ENCODE peak calls at places on chromosome 19, in six cellular contexts. K is tibial artery; V is H1; L is stimulated activated CD8-positive, alpha-beta memory T cell treated with anti-CD3 and anti-CD28 coated beads, Interleukin-7, amount 100 ng/mL, for 1 hour; A is activated gamma-delta T cell treated with Interleukin-2 at 50 U/mL for 16 hours; J is SK-N-SH. S is an unnamed sample.

GRCh38 chr19:13959962-13960862 is 7.9 kb downstream of the DCAF15 start:
- DNase-seq in J (peak), V (no peak), L (no peak), A (no peak), K (no peak), S (no peak)

GRCh38 chr19:16326401-16327130 is 1.9 kb downstream of the KLF2 start:
- DNase-seq in A (peak), K (no peak), V (no peak), J (no peak), L (no peak), S (peak)

GRCh38 chr19:12800344-12800732 is 1.3 kb downstream of the PRDX2 start:
- DNase-seq in J (no peak), K (no peak), V (no peak), A (no peak), L (no peak), S (no peak)

GRCh38 chr19:42048992-42049391 is 21.0 kb downstream of the GRIK5 start:
- DNase-seq in V (no peak), J (no peak), L (no peak), A (no peak), K (no peak), S (no peak)

GRCh38 chr19:33554821-33555220 is 33.2 kb upstream of the PEPD start:
- DNase-seq in J (no peak), A (no peak), L (no peak), V (no peak), K (no peak), S (no peak)

GRCh38 chr19:45908956-45909355 is 5.6 kb downstream of the NANOS2 start:
- DNase-seq in J (no peak), V (no peak), L (no peak), A (no peak), K (no peak), S (no peak)

GRCh38 chr19:31139871-31140505 is 209.2 kb downstream of the TSHZ3 start:
- DNase-seq in J (no peak), V (no peak), K (no peak), A (no peak), L (no peak), S (no peak)

GRCh38 chr19:41413947-41414346 is 13.2 kb downstream of the B3GNT8 start:
- DNase-seq in K (no peak), A (no peak), J (no peak), V (no peak), L (no peak), S (no peak)

GRCh38 chr19:55677572-55678028 is 2.6 kb downstream of the EPN1 start:
- DNase-seq in A (no peak), L (no peak), K (no peak), J (no peak), V (no peak), S (no peak)

GRCh38 chr19:45103625-45104319 is 10.8 kb downstream of the PPP1R37 start:
- DNase-seq in K (no peak), V (no peak), J (no peak), L (no peak), A (no peak), S (no peak)

GRCh38 chr19:18322318-18322758 is 538 bp downstream of the LSM4 start:
- DNase-seq in V (no peak), L (no peak), J (peak), K (peak), A (peak), S (peak)

GRCh38 chr19:39846176-39846677 is at the start of gene FBL:
- DNase-seq in K (peak), V (peak), J (peak), L (peak), A (peak), S (peak)

GRCh38 chr19:30722236-30722635 is 350.1 kb downstream of the ZNF536 start:
- DNase-seq in A (no peak), V (no peak), J (peak), L (no peak), K (no peak), S (no peak)

GRCh38 chr19:4083677-4084546 is 17.2 kb upstream of the ZBTB7A start:
- DNase-seq in L (no peak), K (no peak), A (peak), J (no peak), V (no peak), S (peak)

GRCh38 chr19:55325172-55325571 is at the start of gene TMEM150B:
- DNase-seq in J (no peak), K (no peak), L (no peak), V (no peak), A (no peak), S (peak)

GRCh38 chr19:40465025-40465780 is at the start of gene BLVRB:
- DNase-seq in V (no peak), L (no peak), A (peak), J (no peak), K (peak), S (no peak)

GRCh38 chr19:29745253-29745652 is 30.2 kb upstream of the C19orf12 start:
- DNase-seq in K (no peak), A (no peak), V (no peak), J (peak), L (no peak), S (no peak)

GRCh38 chr19:48182434-48182833 is 12.0 kb downstream of the ZSWIM9 start:
- DNase-seq in A (no peak), J (no peak), V (no peak), K (no peak), L (no peak), S (no peak)

GRCh38 chr19:15836345-15836594 is 20.8 kb upstream of the OR10H1 start:
- DNase-seq in A (no peak), V (no peak), J (no peak), K (no peak), L (no peak), S (no peak)

GRCh38 chr19:13796301-13797057 is 1.2 kb downstream of the ZSWIM4 start:
- DNase-seq in V (no peak), J (peak), A (no peak), K (peak), L (no peak), S (peak)

GRCh38 chr19:18762125-18763023 is 28.7 kb downstream of the COMP start:
- DNase-seq in J (peak), L (no peak), V (no peak), A (no peak), K (no peak), S (peak)

GRCh38 chr19:18496167-18496979 is 25.5 kb downstream of the ELL start:
- DNase-seq in J (no peak), V (no peak), L (peak), K (no peak), A (peak), S (peak)

GRCh38 chr19:55777528-55777927 is 8.6 kb downstream of the RFPL4AL1 start:
- DNase-seq in K (no peak), L (no peak), A (no peak), J (peak), V (no peak), S (no peak)

GRCh38 chr19:32219392-32219791 is 126.0 kb upstream of the ZNF507 start:
- DNase-seq in A (no peak), L (no peak), K (no peak), V (no peak), J (no peak), S (no peak)

GRCh38 chr19:45071969-45072790 is 4.1 kb downstream of the ZNF296 start:
- DNase-seq in L (no peak), A (no peak), K (no peak), V (no peak), J (no peak), S (no peak)

GRCh38 chr19:4069331-4069959 is 2.7 kb upstream of the ZBTB7A start:
- DNase-seq in K (no peak), L (no peak), J (no peak), V (no peak), A (peak), S (no peak)

GRCh38 chr19:5131031-5131865 is 162.3 kb downstream of the KDM4B start:
- DNase-seq in A (peak), K (no peak), V (no peak), L (no peak), J (no peak), S (no peak)